ENCODE peak calls at places on chromosomes 5 and 9, in nine cellular contexts. One of them, this sample, is unnamed. For H3K4me1, the result is how much of the 10 kb centered on the place peaks cover.

GRCh38 chr5:168851902-168852321 is 272.7 kb upstream of the PANK3 start:
- DNase-seq in transverse colon: no peak
- DNase-seq in cardiac muscle cell: no peak
- DNase-seq in adrenal gland: peak
- DNase-seq in heart left ventricle: no peak
- DNase-seq in A549: no peak
- DNase-seq in upper lobe of right lung: no peak
- DNase-seq in Peyer's patch: no peak
- DNase-seq in mammary epithelial cell: peak
- DNase-seq in this sample: no peak

GRCh38 chr9:86659413-86660046 is 287.8 kb downstream of the GAS1 start:
- DNase-seq in mammary epithelial cell: peak
- DNase-seq in A549: no peak
- DNase-seq in upper lobe of right lung: no peak
- DNase-seq in adrenal gland: no peak
- DNase-seq in Peyer's patch: no peak
- DNase-seq in transverse colon: no peak
- DNase-seq in cardiac muscle cell: no peak
- DNase-seq in heart left ventricle: no peak
- DNase-seq in this sample: no peak

GRCh38 chr5:153267506-153267905 is 223.0 kb upstream of the GRIA1 start:
- DNase-seq in A549: no peak
- DNase-seq in Peyer's patch: no peak
- DNase-seq in transverse colon: no peak
- DNase-seq in mammary epithelial cell: peak
- DNase-seq in adrenal gland: no peak
- DNase-seq in upper lobe of right lung: no peak
- DNase-seq in heart left ventricle: no peak
- DNase-seq in cardiac muscle cell: no peak
- DNase-seq in this sample: no peak

GRCh38 chr5:179325296-179326031 is 19.8 kb downstream of the ADAMTS2 start:
- DNase-seq in mammary epithelial cell: no peak
- DNase-seq in transverse colon: no peak
- DNase-seq in cardiac muscle cell: no peak
- DNase-seq in adrenal gland: no peak
- DNase-seq in heart left ventricle: peak
- DNase-seq in upper lobe of right lung: no peak
- DNase-seq in Peyer's patch: peak
- DNase-seq in A549: no peak
- DNase-seq in this sample: no peak

GRCh38 chr9:109110326-109111014 is 9.3 kb downstream of the TMEM245 start:
- DNase-seq in heart left ventricle: no peak
- DNase-seq in mammary epithelial cell: peak
- DNase-seq in Peyer's patch: no peak
- DNase-seq in cardiac muscle cell: no peak
- DNase-seq in adrenal gland: no peak
- DNase-seq in transverse colon: no peak
- DNase-seq in upper lobe of right lung: no peak
- DNase-seq in A549: no peak
- DNase-seq in this sample: no peak

GRCh38 chr9:121122450-121123032 is 47.8 kb downstream of the CNTRL start:
- DNase-seq in mammary epithelial cell: peak
- DNase-seq in cardiac muscle cell: no peak
- DNase-seq in A549: no peak
- DNase-seq in upper lobe of right lung: no peak
- DNase-seq in adrenal gland: no peak
- DNase-seq in heart left ventricle: no peak
- DNase-seq in Peyer's patch: no peak
- DNase-seq in transverse colon: no peak
- DNase-seq in this sample: no peak

GRCh38 chr5:145260670-145261069 is 574.5 kb downstream of the PRELID2 start:
- DNase-seq in adrenal gland: no peak
- DNase-seq in A549: no peak
- DNase-seq in heart left ventricle: no peak
- DNase-seq in Peyer's patch: no peak
- DNase-seq in upper lobe of right lung: no peak
- DNase-seq in transverse colon: no peak
- DNase-seq in cardiac muscle cell: no peak
- DNase-seq in mammary epithelial cell: no peak
- DNase-seq in this sample: no peak

GRCh38 chr5:132000677-132001453 is 10.6 kb downstream of the ACSL6 start:
- DNase-seq in mammary epithelial cell: no peak
- DNase-seq in heart left ventricle: no peak
- DNase-seq in adrenal gland: no peak
- DNase-seq in cardiac muscle cell: no peak
- DNase-seq in Peyer's patch: peak
- DNase-seq in upper lobe of right lung: peak
- DNase-seq in A549: no peak
- DNase-seq in transverse colon: peak
- DNase-seq in this sample: no peak

GRCh38 chr5:153968761-153969562 is 69.7 kb downstream of the FAM114A2 start:
- DNase-seq in mammary epithelial cell: no peak
- DNase-seq in Peyer's patch: no peak
- DNase-seq in heart left ventricle: no peak
- DNase-seq in upper lobe of right lung: no peak
- DNase-seq in cardiac muscle cell: no peak
- DNase-seq in adrenal gland: no peak
- DNase-seq in A549: no peak
- DNase-seq in transverse colon: no peak
- DNase-seq in this sample: no peak

GRCh38 chr5:180718810-180719453 is 20.9 kb downstream of the OR2Y1 start:
- DNase-seq in transverse colon: peak
- DNase-seq in adrenal gland: no peak
- DNase-seq in Peyer's patch: no peak
- DNase-seq in mammary epithelial cell: peak
- DNase-seq in upper lobe of right lung: no peak
- DNase-seq in cardiac muscle cell: peak
- DNase-seq in A549: peak
- DNase-seq in heart left ventricle: no peak
- DNase-seq in this sample: no peak

GRCh38 chr5:147791181-147791580 is 8.7 kb upstream of the JAKMIP2 start:
- DNase-seq in mammary epithelial cell: no peak
- DNase-seq in cardiac muscle cell: no peak
- DNase-seq in heart left ventricle: no peak
- DNase-seq in adrenal gland: no peak
- DNase-seq in A549: no peak
- DNase-seq in upper lobe of right lung: no peak
- DNase-seq in Peyer's patch: no peak
- DNase-seq in transverse colon: no peak
- DNase-seq in this sample: no peak

GRCh38 chr9:109447329-109448076 is 50.6 kb downstream of the PTPN3 start:
- DNase-seq in Peyer's patch: no peak
- DNase-seq in heart left ventricle: no peak
- DNase-seq in A549: no peak
- DNase-seq in cardiac muscle cell: no peak
- DNase-seq in adrenal gland: no peak
- DNase-seq in upper lobe of right lung: no peak
- DNase-seq in mammary epithelial cell: peak
- DNase-seq in transverse colon: no peak
- DNase-seq in this sample: no peak

GRCh38 chr5:171673328-171673727 is 112.3 kb upstream of the SMIM23 start:
- DNase-seq in Peyer's patch: no peak
- DNase-seq in heart left ventricle: no peak
- DNase-seq in A549: no peak
- DNase-seq in transverse colon: no peak
- DNase-seq in cardiac muscle cell: no peak
- DNase-seq in mammary epithelial cell: no peak
- DNase-seq in upper lobe of right lung: no peak
- DNase-seq in adrenal gland: no peak
- DNase-seq in this sample: no peak

GRCh38 chr5:110323357-110323756 is 403.1 kb downstream of the TMEM232 start:
- DNase-seq in cardiac muscle cell: no peak
- DNase-seq in adrenal gland: no peak
- DNase-seq in Peyer's patch: no peak
- DNase-seq in upper lobe of right lung: no peak
- DNase-seq in A549: no peak
- DNase-seq in heart left ventricle: no peak
- DNase-seq in transverse colon: no peak
- DNase-seq in mammary epithelial cell: no peak
- DNase-seq in this sample: no peak

GRCh38 chr5:7961540-7961939 is 92.6 kb downstream of the MTRR start:
- DNase-seq in mammary epithelial cell: no peak
- DNase-seq in transverse colon: no peak
- DNase-seq in heart left ventricle: no peak
- DNase-seq in Peyer's patch: no peak
- DNase-seq in cardiac muscle cell: no peak
- DNase-seq in A549: no peak
- DNase-seq in upper lobe of right lung: no peak
- DNase-seq in adrenal gland: no peak
- DNase-seq in this sample: no peak
- H3K27ac ChIP-seq in mammary epithelial cell: no peak
- H3K27ac ChIP-seq in transverse colon: no peak
- H3K27ac ChIP-seq in heart left ventricle: no peak
- H3K27ac ChIP-seq in Peyer's patch: no peak
- H3K27ac ChIP-seq in cardiac muscle cell: no peak
- H3K27ac ChIP-seq in A549: no peak
- H3K27ac ChIP-seq in upper lobe of right lung: no peak
- H3K27ac ChIP-seq in adrenal gland: no peak
- H3K27ac ChIP-seq in this sample: no peak

DNA sequence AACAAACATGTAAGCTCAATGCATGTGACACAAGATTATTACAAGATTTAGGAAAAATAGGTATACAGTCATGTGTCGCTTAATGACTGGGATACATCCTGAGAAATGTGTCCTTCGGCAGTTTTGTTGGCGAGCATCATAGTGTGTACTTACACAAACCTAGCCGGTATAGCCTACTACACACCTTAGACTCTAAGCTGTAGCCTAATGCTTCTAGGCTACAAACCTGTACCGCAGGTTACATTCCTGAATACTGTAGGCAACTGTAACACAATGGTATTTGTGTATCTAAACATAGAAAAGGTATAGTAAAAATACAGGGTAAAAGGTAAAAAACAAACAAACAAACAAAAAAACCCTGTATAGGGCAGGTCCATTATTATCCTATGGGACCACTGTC is 27.7 kb downstream of the MSX2 start:
- DNase-seq in cardiac muscle cell: no peak
- DNase-seq in transverse colon: no peak
- DNase-seq in adrenal gland: no peak
- DNase-seq in Peyer's patch: no peak
- DNase-seq in mammary epithelial cell: no peak
- DNase-seq in A549: no peak
- DNase-seq in heart left ventricle: no peak
- DNase-seq in upper lobe of right lung: no peak
- DNase-seq in this sample: no peak
- H3K4me1 ChIP-seq in cardiac muscle cell: under half
- H3K4me1 ChIP-seq in transverse colon: under half
- H3K4me1 ChIP-seq in adrenal gland: under half
- H3K4me1 ChIP-seq in Peyer's patch: under half
- H3K4me1 ChIP-seq in mammary epithelial cell: under half
- H3K4me1 ChIP-seq in A549: under half
- H3K4me1 ChIP-seq in heart left ventricle: under half
- H3K4me1 ChIP-seq in upper lobe of right lung: under half
- H3K4me1 ChIP-seq in this sample: under half

GRCh38 chr5:142447887-142448286 is 123.1 kb upstream of the SPRY4 start:
- DNase-seq in mammary epithelial cell: no peak
- DNase-seq in cardiac muscle cell: no peak
- DNase-seq in upper lobe of right lung: no peak
- DNase-seq in A549: no peak
- DNase-seq in heart left ventricle: no peak
- DNase-seq in transverse colon: no peak
- DNase-seq in adrenal gland: no peak
- DNase-seq in Peyer's patch: no peak
- DNase-seq in this sample: no peak

GRCh38 chr5:142450419-142450818 is 125.6 kb upstream of the SPRY4 start:
- DNase-seq in A549: no peak
- DNase-seq in heart left ventricle: no peak
- DNase-seq in transverse colon: no peak
- DNase-seq in upper lobe of right lung: no peak
- DNase-seq in Peyer's patch: no peak
- DNase-seq in mammary epithelial cell: no peak
- DNase-seq in cardiac muscle cell: no peak
- DNase-seq in adrenal gland: no peak
- DNase-seq in this sample: no peak

GRCh38 chr5:142446960-142447279 is 122.1 kb upstream of the SPRY4 start:
- DNase-seq in heart left ventricle: no peak
- DNase-seq in mammary epithelial cell: no peak
- DNase-seq in A549: no peak
- DNase-seq in cardiac muscle cell: no peak
- DNase-seq in Peyer's patch: no peak
- DNase-seq in upper lobe of right lung: no peak
- DNase-seq in transverse colon: no peak
- DNase-seq in adrenal gland: no peak
- DNase-seq in this sample: no peak

GRCh38 chr5:142445266-142445665 is 120.4 kb upstream of the SPRY4 start:
- DNase-seq in transverse colon: no peak
- DNase-seq in Peyer's patch: no peak
- DNase-seq in heart left ventricle: no peak
- DNase-seq in upper lobe of right lung: no peak
- DNase-seq in adrenal gland: peak
- DNase-seq in A549: no peak
- DNase-seq in mammary epithelial cell: no peak
- DNase-seq in cardiac muscle cell: no peak
- DNase-seq in this sample: no peak

GRCh38 chr5:142446131-142446959 is 121.5 kb upstream of the SPRY4 start:
- DNase-seq in transverse colon: no peak
- DNase-seq in adrenal gland: peak
- DNase-seq in heart left ventricle: no peak
- DNase-seq in Peyer's patch: no peak
- DNase-seq in mammary epithelial cell: no peak
- DNase-seq in A549: no peak
- DNase-seq in cardiac muscle cell: no peak
- DNase-seq in upper lobe of right lung: no peak
- DNase-seq in this sample: no peak
- H3K27ac ChIP-seq in transverse colon: no peak
- H3K27ac ChIP-seq in adrenal gland: peak
- H3K27ac ChIP-seq in heart left ventricle: peak
- H3K27ac ChIP-seq in Peyer's patch: no peak
- H3K27ac ChIP-seq in mammary epithelial cell: no peak
- H3K27ac ChIP-seq in A549: peak
- H3K27ac ChIP-seq in cardiac muscle cell: no peak
- H3K27ac ChIP-seq in upper lobe of right lung: peak
- H3K27ac ChIP-seq in this sample: peak

GRCh38 chr5:36722913-36723312 is 116.5 kb downstream of the SLC1A3 start:
- DNase-seq in cardiac muscle cell: no peak
- DNase-seq in heart left ventricle: no peak
- DNase-seq in adrenal gland: no peak
- DNase-seq in Peyer's patch: no peak
- DNase-seq in upper lobe of right lung: no peak
- DNase-seq in A549: no peak
- DNase-seq in transverse colon: no peak
- DNase-seq in mammary epithelial cell: no peak
- DNase-seq in this sample: no peak

GRCh38 chr5:36719266-36719665 is 112.9 kb downstream of the SLC1A3 start:
- DNase-seq in transverse colon: no peak
- DNase-seq in Peyer's patch: no peak
- DNase-seq in A549: no peak
- DNase-seq in cardiac muscle cell: no peak
- DNase-seq in heart left ventricle: no peak
- DNase-seq in upper lobe of right lung: no peak
- DNase-seq in adrenal gland: no peak
- DNase-seq in mammary epithelial cell: no peak
- DNase-seq in this sample: no peak

GRCh38 chr5:36723921-36724320 is 117.5 kb downstream of the SLC1A3 start:
- DNase-seq in adrenal gland: no peak
- DNase-seq in mammary epithelial cell: no peak
- DNase-seq in A549: no peak
- DNase-seq in Peyer's patch: no peak
- DNase-seq in transverse colon: no peak
- DNase-seq in heart left ventricle: no peak
- DNase-seq in upper lobe of right lung: no peak
- DNase-seq in cardiac muscle cell: no peak
- DNase-seq in this sample: no peak

GRCh38 chr5:36721664-36722063 is 115.3 kb downstream of the SLC1A3 start:
- DNase-seq in transverse colon: no peak
- DNase-seq in Peyer's patch: no peak
- DNase-seq in heart left ventricle: no peak
- DNase-seq in upper lobe of right lung: no peak
- DNase-seq in adrenal gland: no peak
- DNase-seq in cardiac muscle cell: no peak
- DNase-seq in A549: no peak
- DNase-seq in mammary epithelial cell: no peak
- DNase-seq in this sample: no peak

GRCh38 chr5:36720688-36721087 is 114.3 kb downstream of the SLC1A3 start:
- DNase-seq in mammary epithelial cell: no peak
- DNase-seq in cardiac muscle cell: no peak
- DNase-seq in A549: no peak
- DNase-seq in heart left ventricle: no peak
- DNase-seq in Peyer's patch: no peak
- DNase-seq in adrenal gland: no peak
- DNase-seq in transverse colon: no peak
- DNase-seq in upper lobe of right lung: no peak
- DNase-seq in this sample: no peak
- H3K4me1 ChIP-seq in mammary epithelial cell: under half
- H3K4me1 ChIP-seq in cardiac muscle cell: under half
- H3K4me1 ChIP-seq in A549: under half
- H3K4me1 ChIP-seq in heart left ventricle: under half
- H3K4me1 ChIP-seq in Peyer's patch: under half
- H3K4me1 ChIP-seq in adrenal gland: under half
- H3K4me1 ChIP-seq in transverse colon: under half
- H3K4me1 ChIP-seq in upper lobe of right lung: under half
- H3K4me1 ChIP-seq in this sample: under half

This sample was measured in esophagus squamous epithelium.